ENCODE peak calls at places on chromosomes 6 and 20, in nine cellular contexts. One of them, this sample, is unnamed. For H3K27me3, the result is how much of the 10 kb centered on the place peaks cover.

GRCh38 chr20:23143098-23143497 is 57.0 kb upstream of the CD93 start:
- DNase-seq in brain microvascular endothelial cell: peak
- DNase-seq in cardiac muscle cell: peak
- DNase-seq in osteoblast: peak
- DNase-seq in esophagus squamous epithelium: no peak
- DNase-seq in adrenal gland: peak
- DNase-seq in GM23338: no peak
- DNase-seq in keratinocyte: peak
- DNase-seq in suprapubic skin: peak
- DNase-seq in this sample: no peak

GRCh38 chr6:117677553-117678131 is 2.4 kb downstream of the NUS1 start:
- DNase-seq in brain microvascular endothelial cell: peak
- DNase-seq in cardiac muscle cell: no peak
- DNase-seq in osteoblast: peak
- DNase-seq in esophagus squamous epithelium: no peak
- DNase-seq in adrenal gland: no peak
- DNase-seq in GM23338: no peak
- DNase-seq in keratinocyte: peak
- DNase-seq in suprapubic skin: no peak
- DNase-seq in this sample: no peak

GRCh38 chr20:63103402-63104311 is 96.9 kb upstream of the BHLHE23 start:
- DNase-seq in brain microvascular endothelial cell: no peak
- DNase-seq in cardiac muscle cell: no peak
- DNase-seq in osteoblast: peak
- DNase-seq in esophagus squamous epithelium: no peak
- DNase-seq in adrenal gland: no peak
- DNase-seq in GM23338: no peak
- DNase-seq in keratinocyte: no peak
- DNase-seq in suprapubic skin: peak
- DNase-seq in this sample: peak

GRCh38 chr6:41367700-41368099 is 32.3 kb downstream of the NCR2 start:
- DNase-seq in brain microvascular endothelial cell: peak
- DNase-seq in cardiac muscle cell: peak
- DNase-seq in osteoblast: peak
- DNase-seq in esophagus squamous epithelium: no peak
- DNase-seq in adrenal gland: peak
- DNase-seq in GM23338: peak
- DNase-seq in keratinocyte: no peak
- DNase-seq in suprapubic skin: no peak
- DNase-seq in this sample: peak

GRCh38 chr6:7148100-7148822 is 40.5 kb downstream of the RREB1 start:
- DNase-seq in brain microvascular endothelial cell: peak
- DNase-seq in cardiac muscle cell: no peak
- DNase-seq in osteoblast: no peak
- DNase-seq in esophagus squamous epithelium: no peak
- DNase-seq in adrenal gland: no peak
- DNase-seq in GM23338: no peak
- DNase-seq in keratinocyte: no peak
- DNase-seq in suprapubic skin: no peak
- DNase-seq in this sample: no peak

GRCh38 chr6:17584241-17584803 is 15.8 kb upstream of the FAM8A1 start:
- DNase-seq in brain microvascular endothelial cell: peak
- DNase-seq in cardiac muscle cell: peak
- DNase-seq in osteoblast: peak
- DNase-seq in esophagus squamous epithelium: no peak
- DNase-seq in adrenal gland: peak
- DNase-seq in GM23338: peak
- DNase-seq in keratinocyte: no peak
- DNase-seq in suprapubic skin: no peak
- DNase-seq in this sample: peak

GRCh38 chr6:42735976-42736375 is 9.9 kb downstream of the TBCC start:
- DNase-seq in brain microvascular endothelial cell: no peak
- DNase-seq in cardiac muscle cell: no peak
- DNase-seq in osteoblast: no peak
- DNase-seq in esophagus squamous epithelium: no peak
- DNase-seq in adrenal gland: no peak
- DNase-seq in GM23338: no peak
- DNase-seq in keratinocyte: no peak
- DNase-seq in suprapubic skin: no peak
- DNase-seq in this sample: no peak

GRCh38 chr20:3612795-3613560 is 50.2 kb downstream of the GFRA4 start:
- DNase-seq in brain microvascular endothelial cell: no peak
- DNase-seq in cardiac muscle cell: no peak
- DNase-seq in osteoblast: peak
- DNase-seq in esophagus squamous epithelium: no peak
- DNase-seq in adrenal gland: no peak
- DNase-seq in GM23338: no peak
- DNase-seq in keratinocyte: no peak
- DNase-seq in suprapubic skin: no peak
- DNase-seq in this sample: no peak

GRCh38 chr6:135295085-135295484 is 114.0 kb downstream of the MYB start:
- DNase-seq in brain microvascular endothelial cell: no peak
- DNase-seq in cardiac muscle cell: no peak
- DNase-seq in osteoblast: no peak
- DNase-seq in esophagus squamous epithelium: no peak
- DNase-seq in adrenal gland: no peak
- DNase-seq in GM23338: no peak
- DNase-seq in keratinocyte: no peak
- DNase-seq in suprapubic skin: no peak
- DNase-seq in this sample: no peak

GRCh38 chr6:141248056-141248799 is 884.5 kb upstream of the GJE1 start:
- DNase-seq in brain microvascular endothelial cell: no peak
- DNase-seq in cardiac muscle cell: no peak
- DNase-seq in osteoblast: no peak
- DNase-seq in esophagus squamous epithelium: no peak
- DNase-seq in adrenal gland: no peak
- DNase-seq in GM23338: no peak
- DNase-seq in keratinocyte: no peak
- DNase-seq in suprapubic skin: no peak
- DNase-seq in this sample: no peak

GRCh38 chr6:158548418-158549161 is 11.3 kb upstream of the TMEM181 start:
- DNase-seq in brain microvascular endothelial cell: no peak
- DNase-seq in cardiac muscle cell: no peak
- DNase-seq in osteoblast: peak
- DNase-seq in esophagus squamous epithelium: no peak
- DNase-seq in adrenal gland: peak
- DNase-seq in GM23338: peak
- DNase-seq in keratinocyte: no peak
- DNase-seq in suprapubic skin: peak
- DNase-seq in this sample: no peak

GRCh38 chr6:125953502-125953875 is 3.1 kb upstream of the HINT3 start:
- DNase-seq in brain microvascular endothelial cell: no peak
- DNase-seq in cardiac muscle cell: no peak
- DNase-seq in osteoblast: no peak
- DNase-seq in esophagus squamous epithelium: no peak
- DNase-seq in adrenal gland: no peak
- DNase-seq in GM23338: peak
- DNase-seq in keratinocyte: no peak
- DNase-seq in suprapubic skin: no peak
- DNase-seq in this sample: peak

GRCh38 chr6:112639436-112639835 is 292.3 kb downstream of the RFPL4B start:
- DNase-seq in brain microvascular endothelial cell: no peak
- DNase-seq in cardiac muscle cell: no peak
- DNase-seq in osteoblast: peak
- DNase-seq in esophagus squamous epithelium: no peak
- DNase-seq in adrenal gland: no peak
- DNase-seq in GM23338: no peak
- DNase-seq in keratinocyte: no peak
- DNase-seq in suprapubic skin: no peak
- DNase-seq in this sample: no peak

GRCh38 chr20:37095108-37095608 is 639 bp downstream of the RBL1 start:
- DNase-seq in brain microvascular endothelial cell: no peak
- DNase-seq in cardiac muscle cell: no peak
- DNase-seq in osteoblast: peak
- DNase-seq in esophagus squamous epithelium: no peak
- DNase-seq in adrenal gland: no peak
- DNase-seq in GM23338: no peak
- DNase-seq in keratinocyte: no peak
- DNase-seq in suprapubic skin: no peak
- DNase-seq in this sample: peak

GRCh38 chr6:42088101-42088591 is 37.8 kb downstream of the TAF8 start:
- DNase-seq in brain microvascular endothelial cell: no peak
- DNase-seq in cardiac muscle cell: no peak
- DNase-seq in osteoblast: peak
- DNase-seq in esophagus squamous epithelium: no peak
- DNase-seq in adrenal gland: peak
- DNase-seq in GM23338: peak
- DNase-seq in keratinocyte: peak
- DNase-seq in suprapubic skin: no peak
- DNase-seq in this sample: no peak

GRCh38 chr6:6781172-6781876 is 192.8 kb downstream of the LY86 start:
- DNase-seq in brain microvascular endothelial cell: peak
- DNase-seq in cardiac muscle cell: no peak
- DNase-seq in osteoblast: no peak
- DNase-seq in esophagus squamous epithelium: no peak
- DNase-seq in adrenal gland: peak
- DNase-seq in GM23338: no peak
- DNase-seq in keratinocyte: peak
- DNase-seq in suprapubic skin: no peak
- DNase-seq in this sample: no peak

GRCh38 chr6:166556871-166557322 is 29.6 kb downstream of the RAMACL start:
- DNase-seq in brain microvascular endothelial cell: peak
- DNase-seq in cardiac muscle cell: no peak
- DNase-seq in osteoblast: peak
- DNase-seq in esophagus squamous epithelium: peak
- DNase-seq in adrenal gland: peak
- DNase-seq in GM23338: peak
- DNase-seq in keratinocyte: peak
- DNase-seq in suprapubic skin: peak
- DNase-seq in this sample: no peak

DNA sequence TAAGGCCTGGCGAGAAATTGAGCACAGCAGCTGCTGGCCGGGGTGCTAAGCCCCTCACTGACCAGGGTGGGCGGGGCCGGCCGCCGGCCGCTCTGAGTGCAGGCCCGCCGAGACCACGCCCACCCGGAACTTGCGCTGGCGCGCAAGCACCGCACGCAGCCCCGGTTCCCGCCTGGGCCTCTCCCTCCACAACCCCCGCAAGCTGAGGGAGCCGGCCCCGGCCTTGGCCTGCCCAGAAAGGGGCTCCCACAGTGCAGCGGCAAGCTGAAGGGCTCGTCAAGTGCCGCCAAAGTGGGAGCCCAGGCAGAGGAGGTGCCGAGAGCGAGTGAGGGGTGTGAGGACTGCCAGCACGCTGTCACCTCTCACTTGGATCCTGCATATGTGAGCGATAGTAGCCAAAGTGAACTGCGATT is 251.2 kb downstream of the GJA1 start:
- DNase-seq in brain microvascular endothelial cell: no peak
- DNase-seq in cardiac muscle cell: no peak
- DNase-seq in osteoblast: no peak
- DNase-seq in esophagus squamous epithelium: no peak
- DNase-seq in adrenal gland: no peak
- DNase-seq in GM23338: peak
- DNase-seq in keratinocyte: no peak
- DNase-seq in suprapubic skin: no peak
- DNase-seq in this sample: peak
- H3K27me3 ChIP-seq in brain microvascular endothelial cell: under half
- H3K27me3 ChIP-seq in cardiac muscle cell: under half
- H3K27me3 ChIP-seq in osteoblast: under half
- H3K27me3 ChIP-seq in esophagus squamous epithelium: under half
- H3K27me3 ChIP-seq in adrenal gland: under half
- H3K27me3 ChIP-seq in GM23338: under half
- H3K27me3 ChIP-seq in keratinocyte: under half
- H3K27me3 ChIP-seq in suprapubic skin: under half
- H3K27me3 ChIP-seq in this sample: under half

GRCh38 chr20:46563170-46563847 is 12.9 kb upstream of the OCSTAMP start:
- DNase-seq in brain microvascular endothelial cell: no peak
- DNase-seq in cardiac muscle cell: peak
- DNase-seq in osteoblast: no peak
- DNase-seq in esophagus squamous epithelium: no peak
- DNase-seq in adrenal gland: no peak
- DNase-seq in GM23338: peak
- DNase-seq in keratinocyte: no peak
- DNase-seq in suprapubic skin: no peak
- DNase-seq in this sample: no peak
- TF ChIP-seq CTCF in brain microvascular endothelial cell: peak
- TF ChIP-seq CTCF in cardiac muscle cell: peak
- TF ChIP-seq CTCF in osteoblast: no peak
- TF ChIP-seq CTCF in esophagus squamous epithelium: no peak
- TF ChIP-seq CTCF in adrenal gland: no peak
- TF ChIP-seq CTCF in GM23338: peak
- TF ChIP-seq CTCF in keratinocyte: no peak
- TF ChIP-seq CTCF in suprapubic skin: no peak
- TF ChIP-seq CTCF in this sample: no peak

GRCh38 chr6:145733770-145734169 is 1.6 kb downstream of the EPM2A start:
- DNase-seq in brain microvascular endothelial cell: no peak
- DNase-seq in cardiac muscle cell: no peak
- DNase-seq in osteoblast: peak
- DNase-seq in esophagus squamous epithelium: no peak
- DNase-seq in adrenal gland: no peak
- DNase-seq in GM23338: no peak
- DNase-seq in keratinocyte: no peak
- DNase-seq in suprapubic skin: no peak
- DNase-seq in this sample: no peak
- H3K4me3 ChIP-seq in brain microvascular endothelial cell: peak
- H3K4me3 ChIP-seq in cardiac muscle cell: peak
- H3K4me3 ChIP-seq in osteoblast: peak
- H3K4me3 ChIP-seq in esophagus squamous epithelium: peak
- H3K4me3 ChIP-seq in adrenal gland: peak
- H3K4me3 ChIP-seq in GM23338: peak
- H3K4me3 ChIP-seq in keratinocyte: no peak
- H3K4me3 ChIP-seq in suprapubic skin: peak
- H3K4me3 ChIP-seq in this sample: peak

DNA sequence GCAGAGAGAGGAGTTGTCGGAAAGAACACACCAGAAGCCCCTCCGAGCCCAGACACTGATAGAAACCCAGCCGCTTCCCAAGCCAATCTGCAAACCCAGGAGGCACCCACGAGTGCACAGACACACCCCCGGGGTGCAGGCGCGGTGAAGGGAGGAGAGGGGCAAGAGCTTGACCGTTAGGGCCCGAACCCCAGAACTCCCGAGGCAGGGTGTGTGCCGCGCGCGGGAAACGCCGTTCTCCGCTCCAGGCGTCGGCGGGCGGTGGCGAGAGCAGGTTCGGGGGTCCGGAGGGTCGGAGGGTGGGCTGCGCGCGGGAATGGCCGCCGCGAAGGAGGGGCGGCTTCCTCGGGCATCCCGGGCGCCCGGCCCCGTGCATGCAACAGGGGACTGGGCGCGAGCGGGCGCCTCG is 549 bp downstream of the ELOVL2 start:
- DNase-seq in brain microvascular endothelial cell: no peak
- DNase-seq in cardiac muscle cell: peak
- DNase-seq in osteoblast: peak
- DNase-seq in esophagus squamous epithelium: no peak
- DNase-seq in adrenal gland: no peak
- DNase-seq in GM23338: peak
- DNase-seq in keratinocyte: no peak
- DNase-seq in suprapubic skin: no peak
- DNase-seq in this sample: no peak
- H3K27me3 ChIP-seq in brain microvascular endothelial cell: under half
- H3K27me3 ChIP-seq in cardiac muscle cell: half or more
- H3K27me3 ChIP-seq in osteoblast: half or more
- H3K27me3 ChIP-seq in esophagus squamous epithelium: under half
- H3K27me3 ChIP-seq in adrenal gland: under half
- H3K27me3 ChIP-seq in GM23338: half or more
- H3K27me3 ChIP-seq in keratinocyte: under half
- H3K27me3 ChIP-seq in suprapubic skin: half or more
- H3K27me3 ChIP-seq in this sample: half or more

This sample was measured in BE2C.